ENCODE peak calls at places on chromosomes 2 and 18, in ten cellular contexts. O is tibial artery; G is neural crest cell; R is CD4-positive, alpha-beta T cell; N is HFFc6; C is H7; L is naive B cell; W is iris pigment epithelial cell; P is SHP77 treated with DMSO at 0.1 percent for 48 hours; M is amniotic stem cell. X is an unnamed sample.

GRCh38 chr2:175811966-175812365 is 190.1 kb downstream of the LNPK start:
- DNase-seq in O (no peak), G (no peak), R (no peak), N (no peak), C (no peak), L (no peak), W (no peak), P (no peak), M (no peak), X (no peak)

GRCh38 chr18:50065527-50065926 is 129.4 kb downstream of the MYO5B start:
- DNase-seq in O (no peak), G (no peak), R (no peak), N (no peak), C (no peak), L (no peak), W (no peak), P (no peak), M (no peak), X (no peak)

GRCh38 chr2:43553341-43553855 is 42.4 kb downstream of the THADA start:
- DNase-seq in O (no peak), G (no peak), R (no peak), N (no peak), C (no peak), L (no peak), W (no peak), P (no peak), M (no peak), X (no peak)

GRCh38 chr18:78992041-78992735 is 12.6 kb downstream of the SALL3 start:
- DNase-seq in O (no peak), G (no peak), R (no peak), N (no peak), C (no peak), L (no peak), W (no peak), P (no peak), M (no peak), X (no peak)

GRCh38 chr2:46471-47345 is at the start of gene FAM110C:
- DNase-seq in O (peak), G (no peak), R (no peak), N (no peak), C (peak), L (peak), W (peak), P (no peak), M (no peak), X (peak)

GRCh38 chr2:102070058-102070642 is 72.4 kb upstream of the IL1R1 start:
- DNase-seq in O (peak), G (no peak), R (no peak), N (peak), C (no peak), L (no peak), W (peak), P (no peak), M (no peak), X (no peak)

GRCh38 chr2:226965376-226965775 is 129.5 kb downstream of the RHBDD1 start:
- DNase-seq in O (no peak), G (no peak), R (no peak), N (no peak), C (no peak), L (no peak), W (peak), P (no peak), M (no peak), X (no peak)

GRCh38 chr2:200592414-200593075 is 6.7 kb downstream of the AOX1 start:
- DNase-seq in O (no peak), G (no peak), R (no peak), N (no peak), C (no peak), L (no peak), W (peak), P (no peak), M (no peak), X (no peak)

GRCh38 chr2:95041060-95041823 is 15.7 kb downstream of the MAL start:
- DNase-seq in O (no peak), G (no peak), R (no peak), N (no peak), C (no peak), L (no peak), W (no peak), P (no peak), M (no peak), X (no peak)